ENCODE peak calls at places on chromosomes 13 and 19, in four cellular contexts. R, K, U and W are unnamed samples.

GRCh38 chr19:2089727-2090053 is 6.4 kb downstream of the MOB3A start:
- DNase-seq in R (no peak), K (no peak), U (no peak), W (no peak)

GRCh38 chr19:58275564-58275963 is 3.2 kb upstream of the ZNF8 start:
- DNase-seq in R (no peak), K (no peak), U (no peak), W (no peak)

GRCh38 chr13:83941669-83942335 is 59.5 kb upstream of the SLITRK1 start:
- DNase-seq in R (no peak), K (no peak), U (no peak), W (no peak)

GRCh38 chr13:31987535-31988170 is 43.9 kb upstream of the FRY start:
- DNase-seq in R (no peak), K (no peak), U (no peak), W (no peak)

GRCh38 chr19:52724701-52725514 is 9.9 kb downstream of the ZNF611 start:
- DNase-seq in R (no peak), K (no peak), U (no peak), W (no peak)

GRCh38 chr13:29906432-29907011 is 56.1 kb upstream of the UBL3 start:
- DNase-seq in R (no peak), K (no peak), U (no peak), W (no peak)

GRCh38 chr19:9945319-9945966 is 9.1 kb upstream of the OLFM2 start:
- DNase-seq in R (peak; percentile 92), K (peak; percentile 65), U (peak; percentile 29), W (peak; percentile 53)

GRCh38 chr19:55212447-55212846 is 3.1 kb upstream of the PTPRH start:
- DNase-seq in R (no peak), K (no peak), U (no peak), W (no peak)

GRCh38 chr19:16273005-16273404 is 51.6 kb upstream of the KLF2 start:
- DNase-seq in R (no peak), K (peak; percentile 49), U (no peak), W (peak; percentile 46)

GRCh38 chr13:29908917-29909755 is 58.7 kb upstream of the UBL3 start:
- DNase-seq in R (no peak), K (no peak), U (no peak), W (no peak)

GRCh38 chr19:51783373-51783772 is 11.6 kb upstream of the FPR3 start:
- DNase-seq in R (no peak), K (no peak), U (no peak), W (no peak)

GRCh38 chr13:24997367-24997967 is 98.5 kb upstream of the PABPC3 start:
- DNase-seq in R (no peak), K (no peak), U (no peak), W (no peak)

GRCh38 chr19:29401712-29402421 is 123.9 kb upstream of the VSTM2B start:
- DNase-seq in R (no peak), K (no peak), U (no peak), W (no peak)

GRCh38 chr19:3175761-3176714 is 2.5 kb upstream of the S1PR4 start:
- DNase-seq in R (no peak), K (no peak), U (no peak), W (no peak)